ENCODE peak calls at places on chromosomes 16 and 17, in four cellular contexts. One of them, this sample, is unnamed. For H3K27me3, the result is how much of the 10 kb centered on the place peaks cover.

GRCh38 chr17:19004601-19005441 is at the start of gene FAM83G:
- DNase-seq in gastrocnemius medialis: peak
- DNase-seq in neural progenitor cell: peak
- DNase-seq in Peyer's patch: peak
- DNase-seq in this sample: peak

GRCh38 chr16:14529010-14529669 is 100.9 kb downstream of the PARN start:
- DNase-seq in Peyer's patch: peak
- DNase-seq in neural progenitor cell: peak
- DNase-seq in gastrocnemius medialis: peak
- DNase-seq in this sample: peak

GRCh38 chr17:66200685-66201092 is 8.8 kb upstream of the CEP112 start:
- DNase-seq in Peyer's patch: peak
- DNase-seq in neural progenitor cell: peak
- DNase-seq in gastrocnemius medialis: no peak
- DNase-seq in this sample: no peak

GRCh38 chr16:3074860-3075545 is 9.6 kb downstream of the IL32 start:
- DNase-seq in neural progenitor cell: no peak
- DNase-seq in Peyer's patch: peak
- DNase-seq in gastrocnemius medialis: no peak
- DNase-seq in this sample: peak

GRCh38 chr17:38552343-38552742 is 53.4 kb downstream of the SRCIN1 start:
- DNase-seq in Peyer's patch: no peak
- DNase-seq in gastrocnemius medialis: no peak
- DNase-seq in neural progenitor cell: no peak
- DNase-seq in this sample: no peak

GRCh38 chr17:7081341-7082062 is 1.5 kb upstream of the CLEC10A start:
- DNase-seq in neural progenitor cell: no peak
- DNase-seq in gastrocnemius medialis: no peak
- DNase-seq in Peyer's patch: peak
- DNase-seq in this sample: no peak

GRCh38 chr17:21037117-21037803 is 5.6 kb downstream of the USP22 start:
- DNase-seq in gastrocnemius medialis: no peak
- DNase-seq in Peyer's patch: no peak
- DNase-seq in neural progenitor cell: no peak
- DNase-seq in this sample: no peak

GRCh38 chr17:309361-309888 is 43.2 kb downstream of the RPH3AL start:
- DNase-seq in neural progenitor cell: peak
- DNase-seq in Peyer's patch: no peak
- DNase-seq in gastrocnemius medialis: no peak
- DNase-seq in this sample: peak

GRCh38 chr17:72985882-72986720 is 106.4 kb downstream of the SLC39A11 start:
- DNase-seq in Peyer's patch: no peak
- DNase-seq in neural progenitor cell: peak
- DNase-seq in gastrocnemius medialis: no peak
- DNase-seq in this sample: peak

DNA sequence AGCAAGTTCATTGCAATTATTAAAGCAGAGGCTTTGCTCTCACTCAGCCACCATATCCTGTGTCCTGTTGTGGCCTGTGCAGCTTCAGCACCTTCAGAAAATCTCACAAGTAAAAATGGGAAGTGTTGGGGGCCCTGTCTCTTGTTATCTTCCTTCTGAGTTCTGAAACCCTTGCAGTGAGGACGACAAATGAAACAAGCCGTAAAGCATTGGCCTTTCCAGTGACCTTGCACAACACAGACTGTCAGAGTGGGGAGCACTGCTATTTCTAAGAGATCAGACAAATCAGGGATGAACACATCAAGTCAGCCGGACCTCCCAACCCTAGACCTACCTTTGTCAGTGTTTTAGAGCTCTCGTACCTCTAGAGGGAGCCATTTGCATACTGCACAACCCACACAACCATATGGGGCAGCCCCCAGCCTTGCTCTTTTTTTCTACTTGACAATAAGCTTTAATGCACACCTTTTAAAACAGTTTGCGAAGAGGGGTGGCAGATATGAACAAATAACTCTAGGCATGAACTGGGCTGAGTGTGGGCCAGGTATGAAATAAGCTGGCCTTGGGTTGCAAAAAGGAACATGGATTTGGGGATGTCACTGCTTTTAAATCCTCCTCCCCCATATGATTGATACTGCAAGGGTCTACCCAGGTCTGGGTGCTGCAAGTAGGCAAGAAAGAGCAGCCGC is 89.8 kb downstream of the KATNIP start:
- DNase-seq in neural progenitor cell: peak
- DNase-seq in gastrocnemius medialis: no peak
- DNase-seq in Peyer's patch: no peak
- DNase-seq in this sample: no peak
- H3K4me3 ChIP-seq in neural progenitor cell: no peak
- H3K4me3 ChIP-seq in gastrocnemius medialis: no peak
- H3K4me3 ChIP-seq in Peyer's patch: no peak
- H3K4me3 ChIP-seq in this sample: no peak

GRCh38 chr17:46876353-46876887 is 25.0 kb downstream of the WNT9B start:
- DNase-seq in gastrocnemius medialis: no peak
- DNase-seq in Peyer's patch: no peak
- DNase-seq in neural progenitor cell: peak
- DNase-seq in this sample: no peak
- TF ChIP-seq CTCF in gastrocnemius medialis: no peak
- TF ChIP-seq CTCF in Peyer's patch: peak
- TF ChIP-seq CTCF in neural progenitor cell: peak
- TF ChIP-seq CTCF in this sample: peak

GRCh38 chr16:22188595-22189442 is 17.3 kb upstream of the EEF2K start:
- DNase-seq in gastrocnemius medialis: peak
- DNase-seq in neural progenitor cell: peak
- DNase-seq in Peyer's patch: peak
- DNase-seq in this sample: no peak
- H3K27me3 ChIP-seq in gastrocnemius medialis: under half
- H3K27me3 ChIP-seq in neural progenitor cell: under half
- H3K27me3 ChIP-seq in Peyer's patch: under half
- H3K27me3 ChIP-seq in this sample: under half

DNA sequence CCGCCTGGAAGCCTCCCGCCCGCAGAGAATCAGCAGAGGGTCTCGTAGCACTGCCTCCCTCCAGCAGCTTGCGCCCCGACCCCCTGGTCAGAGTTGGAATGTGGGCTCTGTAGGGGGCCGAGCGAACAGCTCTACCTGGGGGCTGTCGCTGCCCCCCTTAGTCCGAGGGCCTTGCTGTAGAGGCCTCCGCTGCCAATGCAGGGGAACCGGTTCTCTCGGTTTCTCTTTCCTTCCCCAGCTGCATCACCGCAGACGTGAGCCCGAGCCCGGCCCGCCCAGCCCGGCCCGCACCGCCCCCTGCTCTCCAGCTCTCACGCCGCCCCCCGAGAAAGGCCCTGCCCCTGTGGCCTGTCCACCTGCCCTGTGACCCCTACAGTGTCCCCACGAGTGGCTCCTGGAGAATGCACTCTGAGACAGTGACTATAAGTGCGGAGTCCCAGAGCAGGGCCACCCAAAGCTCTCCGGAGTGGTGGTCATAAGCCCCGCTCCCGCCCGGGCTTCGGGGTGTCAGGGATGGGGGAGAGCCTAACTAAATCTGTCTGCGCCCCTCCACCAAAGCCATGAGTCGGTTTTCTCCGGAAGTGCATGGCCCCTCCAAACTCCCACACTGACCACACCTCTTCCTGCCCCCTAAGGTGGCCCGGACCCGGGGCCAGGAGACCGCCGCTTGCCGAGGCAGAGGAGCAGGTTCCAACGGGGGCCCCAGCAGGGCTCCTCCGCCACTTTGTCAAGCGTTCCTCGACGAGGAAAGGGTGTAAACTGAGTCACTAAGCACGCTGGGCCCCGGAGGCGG is 1.7 kb downstream of the ARHGAP27 start:
- DNase-seq in gastrocnemius medialis: no peak
- DNase-seq in neural progenitor cell: peak
- DNase-seq in Peyer's patch: peak
- DNase-seq in this sample: peak
- H3K4me3 ChIP-seq in gastrocnemius medialis: peak
- H3K4me3 ChIP-seq in neural progenitor cell: peak
- H3K4me3 ChIP-seq in Peyer's patch: peak
- H3K4me3 ChIP-seq in this sample: peak

GRCh38 chr16:88678224-88678979 is 7.9 kb downstream of the SNAI3 start:
- DNase-seq in Peyer's patch: no peak
- DNase-seq in neural progenitor cell: no peak
- DNase-seq in gastrocnemius medialis: no peak
- DNase-seq in this sample: no peak

GRCh38 chr16:88680554-88681083 is 5.7 kb downstream of the SNAI3 start:
- DNase-seq in neural progenitor cell: no peak
- DNase-seq in Peyer's patch: no peak
- DNase-seq in gastrocnemius medialis: no peak
- DNase-seq in this sample: no peak

GRCh38 chr16:88681709-88682451 is 4.4 kb downstream of the SNAI3 start:
- DNase-seq in gastrocnemius medialis: no peak
- DNase-seq in neural progenitor cell: no peak
- DNase-seq in Peyer's patch: peak
- DNase-seq in this sample: peak

GRCh38 chr16:88677721-88678120 is 8.6 kb downstream of the SNAI3 start:
- DNase-seq in gastrocnemius medialis: no peak
- DNase-seq in neural progenitor cell: no peak
- DNase-seq in Peyer's patch: no peak
- DNase-seq in this sample: no peak

DNA sequence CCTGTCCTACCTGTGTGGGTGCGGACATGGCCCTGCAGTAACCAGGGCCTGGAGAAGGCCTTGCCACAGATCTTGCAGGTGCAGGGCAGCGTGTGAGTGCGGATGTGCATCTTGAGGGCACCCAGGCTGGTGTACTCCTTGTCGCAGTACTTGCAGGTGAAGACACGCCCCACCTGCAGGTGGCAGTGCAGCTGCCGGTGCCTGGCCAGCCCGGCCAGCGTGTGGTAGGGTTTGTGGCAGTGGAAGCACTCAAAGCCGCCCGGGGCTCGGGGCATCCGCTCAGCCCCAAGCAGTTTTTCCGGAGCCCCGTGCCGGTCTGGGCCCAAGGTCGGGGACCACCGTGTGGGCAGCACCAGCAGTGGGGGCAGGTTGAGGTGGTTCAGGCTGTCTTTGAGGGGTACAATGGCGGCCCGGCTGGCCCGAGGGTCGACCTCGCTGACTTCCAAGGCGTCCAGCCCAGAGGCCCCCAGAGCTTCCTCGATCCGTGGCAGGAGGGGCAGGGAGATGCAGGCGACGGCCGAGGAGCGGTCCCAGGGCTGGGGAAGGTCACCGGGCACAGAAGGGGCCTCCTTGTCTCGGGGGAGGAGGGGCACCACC is 5.1 kb downstream of the SNAI3 start:
- DNase-seq in gastrocnemius medialis: no peak
- DNase-seq in neural progenitor cell: peak
- DNase-seq in Peyer's patch: peak
- DNase-seq in this sample: peak
- TF ChIP-seq CTCF in gastrocnemius medialis: peak
- TF ChIP-seq CTCF in neural progenitor cell: peak
- TF ChIP-seq CTCF in Peyer's patch: peak
- TF ChIP-seq CTCF in this sample: peak

GRCh38 chr17:62791235-62792121 is 16.6 kb downstream of the MARCHF10 start:
- DNase-seq in gastrocnemius medialis: no peak
- DNase-seq in neural progenitor cell: no peak
- DNase-seq in Peyer's patch: no peak
- DNase-seq in this sample: no peak
- H3K27me3 ChIP-seq in gastrocnemius medialis: under half
- H3K27me3 ChIP-seq in neural progenitor cell: under half
- H3K27me3 ChIP-seq in Peyer's patch: under half
- H3K27me3 ChIP-seq in this sample: under half

GRCh38 chr17:80772906-80773242 is 218.8 kb upstream of the CHMP6 start:
- DNase-seq in Peyer's patch: no peak
- DNase-seq in neural progenitor cell: no peak
- DNase-seq in gastrocnemius medialis: no peak
- DNase-seq in this sample: no peak

GRCh38 chr17:80775863-80776262 is 215.8 kb upstream of the CHMP6 start:
- DNase-seq in Peyer's patch: no peak
- DNase-seq in neural progenitor cell: no peak
- DNase-seq in gastrocnemius medialis: no peak
- DNase-seq in this sample: no peak

GRCh38 chr17:80774643-80775281 is 216.9 kb upstream of the CHMP6 start:
- DNase-seq in gastrocnemius medialis: no peak
- DNase-seq in Peyer's patch: no peak
- DNase-seq in neural progenitor cell: no peak
- DNase-seq in this sample: no peak

GRCh38 chr17:80773243-80773991 is 218.2 kb upstream of the CHMP6 start:
- DNase-seq in gastrocnemius medialis: peak
- DNase-seq in neural progenitor cell: peak
- DNase-seq in Peyer's patch: no peak
- DNase-seq in this sample: no peak

DNA sequence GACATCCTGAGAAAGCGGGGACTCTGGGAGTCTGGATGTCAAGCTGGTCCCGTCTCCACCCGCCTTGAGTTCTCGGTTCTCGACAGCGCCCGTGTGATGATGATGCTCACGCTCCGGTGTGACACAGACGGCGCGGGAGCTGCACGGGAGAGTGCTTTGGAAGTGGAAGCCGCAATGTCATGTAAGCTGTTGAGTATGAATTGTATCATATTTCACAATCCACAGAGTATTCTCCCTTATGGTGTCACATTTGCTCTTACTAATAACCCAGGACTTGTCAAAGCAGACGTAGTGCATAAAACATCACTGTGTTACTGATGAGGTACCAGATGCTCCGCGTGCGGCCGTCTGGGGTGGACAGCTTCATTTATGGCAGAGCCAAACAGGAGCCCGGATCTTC is 217.5 kb upstream of the CHMP6 start:
- DNase-seq in neural progenitor cell: no peak
- DNase-seq in gastrocnemius medialis: peak
- DNase-seq in Peyer's patch: no peak
- DNase-seq in this sample: no peak
- H3K4me3 ChIP-seq in neural progenitor cell: no peak
- H3K4me3 ChIP-seq in gastrocnemius medialis: peak
- H3K4me3 ChIP-seq in Peyer's patch: no peak
- H3K4me3 ChIP-seq in this sample: no peak

GRCh38 chr17:41690497-41690896 is 1.8 kb downstream of the EIF1 start:
- DNase-seq in neural progenitor cell: no peak
- DNase-seq in gastrocnemius medialis: no peak
- DNase-seq in Peyer's patch: no peak
- DNase-seq in this sample: no peak

GRCh38 chr17:41688641-41689496 is at the start of gene EIF1:
- DNase-seq in Peyer's patch: peak
- DNase-seq in neural progenitor cell: peak
- DNase-seq in gastrocnemius medialis: peak
- DNase-seq in this sample: peak

GRCh38 chr17:41691031-41691777 is 2.5 kb downstream of the EIF1 start:
- DNase-seq in gastrocnemius medialis: no peak
- DNase-seq in Peyer's patch: no peak
- DNase-seq in neural progenitor cell: no peak
- DNase-seq in this sample: no peak

GRCh38 chr17:41689497-41690299 is 1.0 kb downstream of the EIF1 start:
- DNase-seq in Peyer's patch: peak
- DNase-seq in gastrocnemius medialis: no peak
- DNase-seq in neural progenitor cell: peak
- DNase-seq in this sample: no peak

GRCh38 chr17:41687828-41688640 is 651 bp upstream of the EIF1 start:
- DNase-seq in neural progenitor cell: no peak
- DNase-seq in gastrocnemius medialis: no peak
- DNase-seq in Peyer's patch: peak
- DNase-seq in this sample: no peak
- TF ChIP-seq CTCF in neural progenitor cell: peak
- TF ChIP-seq CTCF in gastrocnemius medialis: no peak
- TF ChIP-seq CTCF in Peyer's patch: peak
- TF ChIP-seq CTCF in this sample: peak

This sample was measured in GM06990.